ENCODE peak calls at places on chromosomes 4 and X, in seven cellular contexts. T is K562, W is HCT116, S is SK-N-SH, I is HepG2, N is H1, V is GM12878. B is an unnamed sample.

GRCh38 chr4:24729041-24729730 is 66.2 kb upstream of the SOD3 start:
- DNase-seq in T (no peak), W (no peak), S (no peak), I (no peak), N (no peak), V (no peak), B (no peak)

GRCh38 chrX:102546818-102547493 is 30.4 kb upstream of the TMSB15A start:
- DNase-seq in T (no peak), W (no peak), S (peak; percentile 54), I (no peak), N (peak; percentile 43), V (no peak), B (no peak)

GRCh38 chr4:52880994-52881393 is 18.9 kb downstream of the RASL11B start:
- DNase-seq in T (no peak), W (no peak), S (no peak), I (no peak), N (no peak), V (no peak), B (no peak)

GRCh38 chr4:109183851-109184345 is 118.6 kb downstream of the COL25A1 start:
- DNase-seq in T (no peak), W (no peak), S (no peak), I (no peak), N (no peak), V (no peak), B (no peak)

GRCh38 chr4:74109894-74110605 is 11.1 kb upstream of the CXCL2 start:
- DNase-seq in T (no peak), W (peak; percentile 60), S (no peak), I (no peak), N (no peak), V (no peak), B (no peak)

GRCh38 chr4:131613824-131614216 is 1535.3 kb upstream of the PCDH10 start:
- DNase-seq in T (no peak), W (no peak), S (no peak), I (no peak), N (no peak), V (peak; percentile 7), B (no peak)

GRCh38 chr4:38663021-38663800 is 788 bp upstream of the KLF3 start:
- DNase-seq in T (peak; percentile 48), W (no peak), S (no peak), I (no peak), N (peak; percentile 72), V (no peak), B (no peak)

GRCh38 chrX:12956704-12957541 is 18.0 kb upstream of the TMSB4X start:
- DNase-seq in T (peak; percentile 88), W (peak; percentile 37), S (peak; percentile 4), I (no peak), N (no peak), V (peak; percentile 91), B (no peak)

GRCh38 chr4:7006411-7006810 is 36.8 kb upstream of the TADA2B start:
- DNase-seq in T (no peak), W (no peak), S (no peak), I (no peak), N (no peak), V (no peak), B (no peak)

GRCh38 chr4:14868426-14868825 is 133.9 kb upstream of the CPEB2 start:
- DNase-seq in T (no peak), W (no peak), S (no peak), I (no peak), N (no peak), V (no peak), B (no peak)

GRCh38 chr4:14874990-14875389 is 127.3 kb upstream of the CPEB2 start:
- DNase-seq in T (no peak), W (no peak), S (no peak), I (no peak), N (no peak), V (peak; percentile 57), B (no peak)

GRCh38 chr4:14867847-14868246 is 134.4 kb upstream of the CPEB2 start:
- DNase-seq in T (peak; percentile 31), W (no peak), S (no peak), I (no peak), N (no peak), V (no peak), B (no peak)

GRCh38 chr4:14877246-14878220 is 124.7 kb upstream of the CPEB2 start:
- DNase-seq in T (no peak), W (no peak), S (peak; percentile 34), I (no peak), N (no peak), V (no peak), B (peak; percentile 64)

GRCh38 chr4:14871676-14872430 is 130.4 kb upstream of the CPEB2 start:
- DNase-seq in T (peak; percentile 55), W (peak; percentile 2), S (no peak), I (peak; percentile 3), N (peak; percentile 61), V (no peak), B (peak; percentile 48)
- TF ChIP-seq JUND in T (no peak), W (no peak), S (no peak), I (no peak), N (no peak), V (no peak), B (no peak)

GRCh38 chr4:83238393-83238792 is 46.2 kb downstream of the COQ2 start:
- DNase-seq in T (peak; percentile 44), W (no peak), S (no peak), I (no peak), N (no peak), V (no peak), B (no peak)

GRCh38 chr4:83237591-83237990 is 47.0 kb downstream of the COQ2 start:
- DNase-seq in T (peak; percentile 14), W (no peak), S (no peak), I (no peak), N (no peak), V (no peak), B (no peak)

GRCh38 chr4:83238849-83239248 is 45.7 kb downstream of the COQ2 start:
- DNase-seq in T (no peak), W (no peak), S (no peak), I (no peak), N (no peak), V (no peak), B (no peak)

GRCh38 chr4:83241132-83241531 is 43.5 kb downstream of the COQ2 start:
- DNase-seq in T (no peak), W (no peak), S (no peak), I (no peak), N (no peak), V (no peak), B (no peak)

DNA sequence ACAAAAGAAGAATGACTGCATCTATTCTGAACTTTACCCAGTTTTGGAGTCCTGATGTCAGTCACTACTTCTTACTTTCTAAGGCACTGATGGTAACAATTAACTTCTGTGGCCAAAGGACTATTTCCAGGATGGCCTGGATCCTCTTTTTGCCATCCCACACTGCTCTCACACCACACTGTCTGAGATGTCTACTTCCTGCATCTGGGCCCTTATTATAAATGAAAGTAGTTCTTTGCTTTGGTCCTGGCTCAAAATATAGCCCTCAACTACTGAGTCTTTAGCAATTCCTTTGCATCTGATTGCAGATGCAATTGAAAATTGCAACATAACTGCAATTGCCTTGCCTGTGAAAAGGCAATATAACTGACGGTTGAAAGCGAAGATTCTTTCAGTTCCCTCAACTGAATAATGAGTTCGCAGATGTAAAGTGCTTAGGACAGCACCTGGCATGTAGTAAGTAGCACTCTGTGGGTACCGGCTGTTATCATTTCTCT is 44.2 kb downstream of the COQ2 start:
- DNase-seq in T (no peak), W (no peak), S (no peak), I (no peak), N (no peak), V (peak; percentile 96), B (no peak)
- TF ChIP-seq JUND in T (no peak), W (no peak), S (no peak), I (no peak), N (no peak), V (no peak), B (no peak)

GRCh38 chrX:112816908-112817307 is 23.7 kb downstream of the AMOT start:
- DNase-seq in T (no peak), W (no peak), S (no peak), I (no peak), N (no peak), V (no peak), B (no peak)

GRCh38 chrX:112820364-112821308 is 20.0 kb downstream of the AMOT start:
- DNase-seq in T (no peak), W (no peak), S (no peak), I (no peak), N (no peak), V (no peak), B (no peak)

GRCh38 chrX:112819013-112819635 is 21.5 kb downstream of the AMOT start:
- DNase-seq in T (no peak), W (no peak), S (no peak), I (no peak), N (no peak), V (no peak), B (no peak)

GRCh38 chrX:112819813-112820212 is 20.8 kb downstream of the AMOT start:
- DNase-seq in T (no peak), W (no peak), S (no peak), I (no peak), N (no peak), V (no peak), B (no peak)

DNA sequence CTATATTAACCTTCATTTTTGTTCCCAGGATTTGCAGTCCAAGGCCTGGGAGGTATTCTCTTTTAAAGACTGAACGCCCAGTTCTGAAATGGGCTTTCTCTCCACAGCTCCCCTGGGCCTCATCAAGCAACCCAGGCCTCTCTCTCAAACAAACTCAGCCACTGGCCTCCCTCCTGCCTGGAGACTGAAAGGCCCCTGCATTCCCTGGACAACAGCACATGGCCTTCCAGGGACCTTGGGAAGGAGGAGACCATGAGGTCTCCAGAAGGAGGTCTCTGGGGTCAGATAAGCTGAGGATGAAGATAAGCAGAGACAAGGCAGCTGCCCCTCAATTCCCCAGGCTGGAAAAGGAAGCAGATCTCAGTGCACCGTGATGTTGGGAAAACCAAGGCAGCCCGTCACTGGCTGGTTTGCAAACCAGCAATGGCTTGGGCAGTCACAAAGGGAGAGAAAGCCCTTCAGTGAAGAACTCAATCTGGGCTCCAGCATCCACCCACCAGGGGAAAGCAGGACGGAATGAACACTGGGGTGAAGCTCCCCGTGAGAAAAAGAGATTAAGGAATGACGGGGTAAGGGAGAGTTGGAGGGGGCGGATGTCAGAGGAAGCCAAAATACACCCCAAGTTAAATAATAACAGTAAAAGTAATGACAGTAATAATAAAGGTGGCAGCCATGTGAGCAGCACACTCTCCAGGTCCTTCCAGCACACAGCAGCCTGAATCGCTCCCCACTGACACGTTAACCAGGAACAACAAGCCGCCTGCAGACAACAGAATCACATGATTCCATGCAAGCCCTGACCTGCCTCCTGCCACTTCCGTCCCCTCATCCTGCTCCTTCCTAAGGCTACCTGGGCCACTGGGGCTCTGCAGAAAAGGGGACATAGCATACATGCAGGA is 22.3 kb downstream of the AMOT start:
- DNase-seq in T (no peak), W (no peak), S (no peak), I (no peak), N (no peak), V (no peak), B (no peak)
- TF ChIP-seq JUND in T (no peak), W (no peak), S (no peak), I (no peak), N (no peak), V (no peak), B (no peak)

DNA sequence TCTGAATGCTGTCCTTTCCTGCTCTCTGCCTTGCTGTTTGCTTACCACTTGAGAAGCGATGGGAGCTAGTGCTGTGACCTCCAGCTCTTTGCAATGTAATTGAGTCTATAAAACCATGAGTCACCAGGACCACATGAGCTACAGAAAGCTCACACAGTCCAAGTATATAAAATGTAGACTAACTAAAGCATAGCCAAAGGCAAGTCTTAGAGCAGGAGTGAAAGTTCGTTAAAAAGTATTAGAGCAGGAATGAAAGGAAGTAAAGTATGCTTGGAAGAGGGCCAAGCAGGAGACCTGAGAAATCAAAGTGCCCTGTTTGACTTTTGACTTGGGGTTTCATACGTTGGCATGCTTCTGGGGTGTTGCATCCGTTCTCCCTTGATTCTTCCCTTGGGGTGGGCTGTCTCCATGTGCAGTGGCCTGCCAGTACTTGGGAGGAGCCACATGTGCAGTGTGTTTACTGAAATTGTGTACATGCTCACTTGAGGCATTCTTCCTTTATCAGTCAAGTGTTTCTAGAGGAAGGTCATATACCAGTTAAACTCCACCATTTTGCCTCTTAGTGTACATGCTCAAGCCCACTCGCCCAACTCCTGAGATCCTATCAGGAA is 71.3 kb upstream of the KIT start:
- DNase-seq in T (peak; percentile 59), W (no peak), S (no peak), I (no peak), N (no peak), V (no peak), B (no peak)
- TF ChIP-seq JUND in T (no peak), W (no peak), S (no peak), I (no peak), N (no peak), V (no peak), B (no peak)